ENCODE peak calls at places on chromosomes 16 and 17, in nine cellular contexts. W is AG04449; O is fibroblast of the aortic adventitia; P is foreskin fibroblast; Q is heart left ventricle; X is bronchial epithelial cell; E is CD8-positive, alpha-beta T cell; Y is mammary epithelial cell; M is colonic mucosa. U is an unnamed sample.

GRCh38 chr16:55498101-55498500 is 10.8 kb upstream of the LPCAT2 start:
- DNase-seq in W (no peak), O (no peak), P (no peak), Q (no peak), X (no peak), E (no peak), Y (no peak), M (peak), U (no peak)

GRCh38 chr17:75124041-75124818 is 7.3 kb downstream of the NT5C start:
- DNase-seq in W (no peak), O (peak), P (peak), Q (peak), X (peak), E (peak), Y (peak), M (peak), U (no peak)

GRCh38 chr16:15866451-15866850 is 9.6 kb upstream of the MYH11 start:
- DNase-seq in W (no peak), O (peak), P (peak), Q (no peak), X (no peak), E (no peak), Y (peak), M (no peak), U (no peak)

GRCh38 chr16:58286280-58286679 is 8.5 kb downstream of the PRSS54 start:
- DNase-seq in W (no peak), O (no peak), P (no peak), Q (no peak), X (no peak), E (no peak), Y (no peak), M (no peak), U (no peak)

GRCh38 chr17:67725232-67726206 is 7.8 kb downstream of the NOL11 start:
- DNase-seq in W (no peak), O (no peak), P (no peak), Q (no peak), X (no peak), E (no peak), Y (no peak), M (no peak), U (no peak)

GRCh38 chr17:55830699-55831098 is 79.8 kb downstream of the PCTP start:
- DNase-seq in W (no peak), O (no peak), P (no peak), Q (no peak), X (no peak), E (no peak), Y (no peak), M (no peak), U (no peak)

GRCh38 chr17:5758651-5759050 is 174.3 kb upstream of the NLRP1 start:
- DNase-seq in W (no peak), O (peak), P (peak), Q (no peak), X (peak), E (no peak), Y (peak), M (peak), U (no peak)

GRCh38 chr17:17975441-17975840 is 2.8 kb downstream of the DRC3 start:
- DNase-seq in W (no peak), O (no peak), P (no peak), Q (no peak), X (no peak), E (no peak), Y (no peak), M (no peak), U (no peak)

GRCh38 chr17:57666946-57667345 is 78.2 kb downstream of the CCDC182 start:
- DNase-seq in W (no peak), O (no peak), P (no peak), Q (no peak), X (no peak), E (peak), Y (no peak), M (no peak), U (no peak)

GRCh38 chr16:78100162-78100467 is 661 bp downstream of the WWOX start:
- DNase-seq in W (no peak), O (no peak), P (no peak), Q (no peak), X (no peak), E (no peak), Y (no peak), M (no peak), U (no peak)

GRCh38 chr17:44921122-44921882 is 6.0 kb upstream of the GFAP start:
- DNase-seq in W (no peak), O (no peak), P (peak), Q (peak), X (no peak), E (no peak), Y (no peak), M (no peak), U (no peak)

GRCh38 chr17:78401246-78401645 is 22.8 kb downstream of the PGS1 start:
- DNase-seq in W (no peak), O (no peak), P (peak), Q (no peak), X (peak), E (no peak), Y (peak), M (no peak), U (no peak)

GRCh38 chr17:61139219-61139618 is 260.4 kb upstream of the TBX2 start:
- DNase-seq in W (peak), O (peak), P (peak), Q (no peak), X (peak), E (peak), Y (peak), M (peak), U (peak)

GRCh38 chr17:82294086-82294773 is 20.7 kb upstream of the CSNK1D start:
- DNase-seq in W (no peak), O (no peak), P (no peak), Q (no peak), X (peak), E (no peak), Y (no peak), M (no peak), U (no peak)

DNA sequence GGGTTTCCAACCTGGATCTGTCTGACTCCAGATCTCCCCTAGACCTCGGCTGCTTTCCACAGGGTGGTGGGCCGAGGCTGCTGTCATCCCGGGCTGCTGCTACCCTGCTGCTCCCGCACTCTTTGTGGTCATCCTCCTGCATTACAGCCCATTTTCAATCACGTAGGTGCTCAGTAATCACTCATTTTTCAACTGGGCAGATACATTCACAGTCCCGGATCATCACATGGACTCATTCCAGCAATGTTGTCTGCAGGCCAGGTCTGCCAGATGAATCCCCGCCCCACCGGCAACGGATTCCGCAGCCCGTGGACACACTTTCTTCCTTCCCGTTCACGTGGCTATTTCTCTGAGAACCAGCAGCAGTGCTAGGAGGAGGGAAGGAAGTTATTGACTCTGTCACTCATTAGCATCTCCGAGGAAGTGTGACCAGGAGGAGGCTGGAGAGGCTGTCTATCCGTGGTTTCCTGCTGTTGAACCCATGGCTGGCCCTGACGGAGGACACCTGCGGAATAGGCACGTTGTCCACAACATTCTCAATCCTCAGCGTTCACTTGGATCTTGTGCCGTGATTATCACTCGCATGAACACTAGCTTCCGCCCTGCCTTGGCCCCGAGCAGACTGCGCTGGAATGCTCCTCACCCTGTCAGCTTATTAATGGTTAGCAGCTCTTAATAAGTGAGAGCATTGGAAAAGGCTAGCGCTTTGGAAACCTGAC is 14.7 kb upstream of the ZCCHC14 start:
- DNase-seq in W (no peak), O (no peak), P (no peak), Q (no peak), X (no peak), E (no peak), Y (no peak), M (no peak), U (no peak)
- H3K4me3 ChIP-seq in W (no peak), O (no peak), P (no peak), Q (peak), X (no peak), E (no peak), Y (no peak), M (no peak), U (no peak)

GRCh38 chr17:81180836-81181810 is 15.1 kb upstream of the AATK start:
- DNase-seq in W (no peak), O (no peak), P (no peak), Q (no peak), X (no peak), E (no peak), Y (no peak), M (no peak), U (no peak)
- TF ChIP-seq CTCF in W (no peak), O (no peak), P (no peak), Q (no peak), X (no peak), E (no peak), Y (no peak), M (no peak), U (no peak)

GRCh38 chr17:21362331-21362931 is 13.7 kb upstream of the KCNJ12 start:
- DNase-seq in W (no peak), O (no peak), P (no peak), Q (no peak), X (no peak), E (no peak), Y (no peak), M (no peak), U (no peak)

GRCh38 chr17:21363776-21364642 is 12.1 kb upstream of the KCNJ12 start:
- DNase-seq in W (no peak), O (no peak), P (no peak), Q (no peak), X (no peak), E (no peak), Y (no peak), M (no peak), U (no peak)

GRCh38 chr17:21368545-21369246 is 7.5 kb upstream of the KCNJ12 start:
- DNase-seq in W (no peak), O (no peak), P (no peak), Q (no peak), X (peak), E (no peak), Y (no peak), M (no peak), U (no peak)

GRCh38 chr17:21361020-21361809 is 14.9 kb upstream of the KCNJ12 start:
- DNase-seq in W (no peak), O (no peak), P (no peak), Q (no peak), X (no peak), E (no peak), Y (no peak), M (no peak), U (no peak)

GRCh38 chr17:21365016-21365415 is 11.1 kb upstream of the KCNJ12 start:
- DNase-seq in W (no peak), O (no peak), P (no peak), Q (no peak), X (no peak), E (no peak), Y (no peak), M (no peak), U (no peak)
- H3K4me3 ChIP-seq in W (no peak), O (no peak), P (no peak), Q (no peak), X (no peak), E (no peak), Y (no peak), M (no peak), U (no peak)

GRCh38 chr16:86974120-86974519 is 343.1 kb downstream of the C16orf95 start:
- DNase-seq in W (no peak), O (no peak), P (no peak), Q (no peak), X (no peak), E (no peak), Y (no peak), M (no peak), U (no peak)
- TF ChIP-seq CTCF in W (no peak), O (no peak), P (no peak), Q (no peak), X (no peak), E (no peak), Y (no peak), M (no peak), U (no peak)

DNA sequence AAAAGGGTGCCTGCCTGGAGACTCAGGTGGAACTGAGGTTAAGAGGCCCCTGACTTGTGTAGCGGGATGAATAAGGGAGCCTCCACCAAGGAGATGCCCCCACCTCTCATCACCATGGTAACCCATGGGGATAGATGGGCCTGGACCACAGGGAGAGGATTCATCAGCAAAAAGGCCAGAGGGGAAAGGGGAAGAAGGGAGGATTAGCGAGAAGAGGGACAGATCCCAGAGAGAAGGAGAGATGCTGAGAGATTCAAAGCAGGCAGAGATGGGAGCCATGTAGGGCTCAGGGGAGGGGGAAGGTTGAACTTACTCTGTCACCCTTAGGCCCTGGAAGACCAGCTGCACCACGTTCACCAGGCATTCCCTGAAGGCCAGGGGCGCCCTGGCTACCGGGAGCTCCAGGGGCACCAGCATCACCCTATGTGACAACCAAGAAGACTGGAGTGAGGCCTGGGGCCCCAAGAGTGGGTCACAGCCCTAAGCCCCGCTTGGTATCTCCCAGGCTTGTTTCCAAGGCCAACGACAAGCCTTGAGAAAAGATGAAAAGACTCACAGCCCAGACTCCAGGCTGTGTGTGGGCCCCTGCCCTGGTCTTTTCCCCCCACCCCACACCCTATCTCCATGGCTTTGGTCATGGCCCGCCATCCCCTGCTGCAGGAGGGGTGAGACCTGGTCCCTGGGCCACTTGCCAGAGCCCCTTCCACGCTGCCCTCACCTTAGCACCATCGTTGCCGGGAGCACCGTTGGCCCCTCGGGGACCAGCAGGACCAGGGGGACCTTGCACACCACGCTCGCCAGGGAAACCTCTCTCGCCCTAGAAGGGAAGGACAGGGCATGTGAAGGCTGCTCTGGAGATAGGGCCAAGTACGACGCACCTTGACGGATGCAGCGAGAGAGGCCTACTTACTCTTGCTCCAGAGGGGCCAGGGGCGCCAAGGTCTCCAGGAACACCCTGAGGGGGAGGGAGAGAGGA is 10.1 kb downstream of the COL1A1 start:
- DNase-seq in W (no peak), O (peak), P (peak), Q (no peak), X (no peak), E (no peak), Y (no peak), M (no peak), U (no peak)
- H3K4me3 ChIP-seq in W (peak), O (peak), P (peak), Q (no peak), X (no peak), E (no peak), Y (no peak), M (no peak), U (no peak)

GRCh38 chr16:76897816-76898215 is 293.2 kb upstream of the MON1B start:
- DNase-seq in W (no peak), O (no peak), P (no peak), Q (no peak), X (peak), E (no peak), Y (no peak), M (no peak), U (no peak)

GRCh38 chr16:76900285-76901263 is 290.4 kb upstream of the MON1B start:
- DNase-seq in W (no peak), O (no peak), P (no peak), Q (no peak), X (no peak), E (no peak), Y (no peak), M (no peak), U (no peak)

GRCh38 chr16:76899767-76900166 is 291.2 kb upstream of the MON1B start:
- DNase-seq in W (no peak), O (no peak), P (no peak), Q (no peak), X (no peak), E (no peak), Y (no peak), M (no peak), U (no peak)
- TF ChIP-seq CTCF in W (no peak), O (no peak), P (no peak), Q (no peak), X (no peak), E (no peak), Y (no peak), M (no peak), U (no peak)

DNA sequence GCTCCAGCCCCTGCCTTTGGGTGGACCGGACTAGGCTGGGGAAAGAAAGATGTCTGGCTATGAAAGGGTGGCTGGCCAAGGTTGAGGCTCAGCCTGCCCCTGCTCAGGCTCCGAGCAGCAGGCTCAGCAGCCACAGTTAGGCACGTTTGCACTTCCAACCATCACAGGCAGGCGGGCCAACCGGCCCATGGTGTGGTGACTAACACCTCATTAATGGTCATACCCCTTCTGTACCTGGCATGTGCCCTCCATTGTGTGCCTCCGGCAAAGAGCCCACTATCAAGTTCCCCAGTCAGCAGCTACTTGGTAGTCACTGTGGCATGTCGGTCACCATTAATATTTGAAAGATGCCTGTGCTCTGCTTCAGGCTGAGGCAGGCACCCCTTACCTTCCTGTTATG is 6.7 kb downstream of the TBC1D24 start:
- DNase-seq in W (no peak), O (no peak), P (no peak), Q (no peak), X (no peak), E (no peak), Y (no peak), M (no peak), U (no peak)
- H3K4me3 ChIP-seq in W (no peak), O (no peak), P (no peak), Q (no peak), X (no peak), E (no peak), Y (no peak), M (no peak), U (no peak)

GRCh38 chr16:71249399-71249798 is 18.9 kb upstream of the HYDIN start:
- DNase-seq in W (no peak), O (no peak), P (no peak), Q (no peak), X (no peak), E (no peak), Y (no peak), M (no peak), U (no peak)
- TF ChIP-seq CTCF in W (no peak), O (no peak), P (no peak), Q (no peak), X (no peak), E (no peak), Y (no peak), M (no peak), U (no peak)

GRCh38 chr17:50872710-50873424 is 6.7 kb upstream of the TOB1 start:
- DNase-seq in W (no peak), O (peak), P (peak), Q (peak), X (peak), E (peak), Y (peak), M (no peak), U (peak)

GRCh38 chr17:50868594-50868993 is 2.4 kb upstream of the TOB1 start:
- DNase-seq in W (no peak), O (no peak), P (no peak), Q (no peak), X (no peak), E (no peak), Y (no peak), M (no peak), U (no peak)

GRCh38 chr17:50871369-50871768 is 5.2 kb upstream of the TOB1 start:
- DNase-seq in W (no peak), O (no peak), P (no peak), Q (no peak), X (no peak), E (peak), Y (no peak), M (no peak), U (no peak)

GRCh38 chr17:50875074-50875473 is 8.9 kb upstream of the TOB1 start:
- DNase-seq in W (no peak), O (no peak), P (no peak), Q (no peak), X (no peak), E (no peak), Y (no peak), M (no peak), U (no peak)

DNA sequence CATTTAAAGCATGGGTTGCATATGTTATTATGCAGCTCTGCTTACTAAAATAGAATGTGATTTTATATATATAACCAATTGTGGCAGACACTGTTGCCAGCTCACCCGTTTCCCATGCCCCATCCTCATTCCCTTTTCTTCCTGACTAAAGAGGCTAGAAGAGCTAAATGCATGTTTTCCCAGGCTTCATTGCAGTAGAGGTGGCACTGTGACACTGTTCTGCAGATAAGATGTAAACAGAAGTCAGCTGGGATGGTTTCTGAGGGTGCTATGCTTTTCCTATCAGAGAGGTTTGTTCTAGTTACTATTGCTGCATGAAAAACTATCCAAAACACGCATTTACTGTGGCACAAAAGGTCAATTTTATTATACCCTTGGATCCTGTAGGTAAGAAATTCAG is 5.7 kb upstream of the TOB1 start:
- DNase-seq in W (no peak), O (no peak), P (no peak), Q (no peak), X (no peak), E (no peak), Y (no peak), M (no peak), U (no peak)
- H3K4me3 ChIP-seq in W (no peak), O (no peak), P (no peak), Q (no peak), X (no peak), E (peak), Y (no peak), M (no peak), U (no peak)